ENCODE peak calls at places on chromosomes 3 and 15, in ten cellular contexts. W is lung; L is suprapubic skin; Y is A549; I is effector CD4-positive, alpha-beta T cell; O is amniotic stem cell; N is NCI-H446; D is HFFc6; T is ureter; E is stimulated activated CD4-positive, alpha-beta T cell treated with anti-CD3 and anti-CD28 coated beads, Interleukin-1b, Interleukin-23, amount 100 ng/mL, for 4 hours. H is an unnamed sample.

GRCh38 chr3:190281308-190282051 is 40.8 kb downstream of the CLDN1 start:
- DNase-seq in E (no peak), I (no peak), D (no peak), N (no peak), L (no peak), O (no peak), Y (no peak), T (no peak), W (no peak), H (peak)

GRCh38 chr3:39133822-39134221 is 19.6 kb downstream of the CSRNP1 start:
- DNase-seq in O (no peak), Y (no peak), W (no peak), D (no peak), L (no peak), I (no peak), T (no peak), N (no peak), E (no peak), H (no peak)

GRCh38 chr3:42387802-42388651 is 22.4 kb downstream of the LYZL4 start:
- DNase-seq in Y (no peak), W (no peak), O (no peak), E (no peak), N (no peak), L (no peak), I (no peak), D (no peak), T (no peak), H (peak)

GRCh38 chr3:27279153-27279552 is 90.0 kb downstream of the NEK10 start:
- DNase-seq in W (no peak), D (no peak), Y (peak), T (no peak), E (no peak), O (no peak), I (no peak), N (peak), L (no peak), H (peak)

GRCh38 chr3:195873281-195873887 is 35.0 kb downstream of the TNK2 start:
- DNase-seq in Y (no peak), E (no peak), O (no peak), I (no peak), D (no peak), L (no peak), T (no peak), N (no peak), W (no peak), H (no peak)

GRCh38 chr15:36498922-36499321 is 80.5 kb upstream of the CDIN1 start:
- DNase-seq in Y (no peak), N (no peak), T (no peak), I (no peak), O (no peak), D (no peak), W (no peak), L (no peak), E (no peak), H (no peak)

GRCh38 chr15:40103864-40104271 is 4.8 kb downstream of the BMF start:
- DNase-seq in N (peak), I (no peak), E (no peak), O (no peak), T (no peak), Y (no peak), L (peak), D (no peak), W (no peak), H (no peak)

GRCh38 chr15:63044645-63045437 is 2.3 kb downstream of the TPM1 start:
- DNase-seq in L (no peak), T (no peak), N (no peak), Y (peak), W (no peak), E (no peak), D (peak), O (no peak), I (no peak), H (peak)

GRCh38 chr15:27410986-27411385 is 440.0 kb downstream of the GABRG3 start:
- DNase-seq in L (no peak), W (no peak), D (no peak), O (no peak), I (no peak), Y (peak), N (no peak), T (no peak), E (no peak), H (no peak)

GRCh38 chr3:189331002-189331418 is 159.2 kb downstream of the TPRG1 start:
- DNase-seq in T (no peak), L (no peak), W (no peak), O (no peak), E (no peak), N (no peak), D (no peak), I (no peak), Y (no peak), H (no peak)